ENCODE peak calls at places on chromosome 14, in seven cellular contexts. L, H, K, Z, M, R and A are unnamed samples. For H3K4me1, the result is how much of the 10 kb centered on the place peaks cover.

GRCh38 chr14:74684444-74684843 is 28.4 kb downstream of the AREL1 start:
- DNase-seq in M (no peak), Z (no peak), K (no peak), L (peak), H (no peak), R (no peak), A (peak)

GRCh38 chr14:33934043-33934750 is 16.7 kb downstream of the EGLN3 start:
- DNase-seq in H (no peak), Z (no peak), R (no peak), M (no peak), K (no peak), L (no peak), A (peak)

GRCh38 chr14:79861111-79861510 is 350.2 kb downstream of the DIO2 start:
- DNase-seq in M (no peak), R (no peak), Z (no peak), H (no peak), L (no peak), K (no peak), A (no peak)

GRCh38 chr14:59438148-59438766 is 26.9 kb downstream of the GPR135 start:
- DNase-seq in L (no peak), M (no peak), R (no peak), Z (no peak), K (no peak), H (no peak), A (no peak)

GRCh38 chr14:61438860-61439765 is 117.7 kb downstream of the PRKCH start:
- DNase-seq in R (peak), H (peak), L (peak), K (peak), Z (no peak), M (peak), A (no peak)

GRCh38 chr14:69592923-69593677 is 18.3 kb upstream of the SUSD6 start:
- DNase-seq in H (no peak), L (no peak), K (peak), Z (no peak), R (no peak), M (no peak), A (no peak)

GRCh38 chr14:104936361-104937155 is 11.9 kb downstream of the PLD4 start:
- DNase-seq in Z (peak), M (no peak), H (peak), R (no peak), L (no peak), K (no peak), A (no peak)

GRCh38 chr14:105152794-105153241 is 15.8 kb downstream of the JAG2 start:
- DNase-seq in R (no peak), H (no peak), L (no peak), Z (peak), M (no peak), K (no peak), A (peak)

GRCh38 chr14:102363182-102363952 is 626 bp downstream of the TECPR2 start:
- DNase-seq in L (peak), R (peak), K (no peak), H (no peak), Z (no peak), M (peak), A (no peak)
- H3K4me1 ChIP-seq in L (under half), R (under half), K (under half), H (under half), Z (under half), M (under half), A (under half)

DNA sequence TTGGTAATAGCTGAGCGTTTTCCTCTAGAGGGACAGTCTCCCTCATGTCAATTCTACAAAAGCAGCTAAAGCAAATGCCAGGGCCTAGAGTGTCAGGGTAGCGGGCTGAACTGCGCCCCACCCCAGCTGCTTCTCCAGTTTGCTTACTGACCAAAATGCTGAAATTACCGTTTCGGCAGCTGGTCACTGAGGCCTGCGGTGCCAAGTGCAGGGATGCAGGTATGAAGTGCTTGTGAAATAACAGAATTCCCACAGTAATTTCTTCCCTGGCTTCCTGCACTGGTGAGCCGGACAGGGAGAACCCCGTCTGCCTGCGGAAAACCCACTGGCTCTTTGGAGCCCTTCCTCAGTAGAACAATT is 19.1 kb downstream of the PSMC1 start:
- DNase-seq in H (no peak), L (no peak), R (no peak), M (no peak), Z (no peak), K (no peak), A (no peak)
- H3K4me3 ChIP-seq in H (no peak), L (no peak), R (no peak), M (no peak), Z (no peak), K (no peak), A (no peak)

DNA sequence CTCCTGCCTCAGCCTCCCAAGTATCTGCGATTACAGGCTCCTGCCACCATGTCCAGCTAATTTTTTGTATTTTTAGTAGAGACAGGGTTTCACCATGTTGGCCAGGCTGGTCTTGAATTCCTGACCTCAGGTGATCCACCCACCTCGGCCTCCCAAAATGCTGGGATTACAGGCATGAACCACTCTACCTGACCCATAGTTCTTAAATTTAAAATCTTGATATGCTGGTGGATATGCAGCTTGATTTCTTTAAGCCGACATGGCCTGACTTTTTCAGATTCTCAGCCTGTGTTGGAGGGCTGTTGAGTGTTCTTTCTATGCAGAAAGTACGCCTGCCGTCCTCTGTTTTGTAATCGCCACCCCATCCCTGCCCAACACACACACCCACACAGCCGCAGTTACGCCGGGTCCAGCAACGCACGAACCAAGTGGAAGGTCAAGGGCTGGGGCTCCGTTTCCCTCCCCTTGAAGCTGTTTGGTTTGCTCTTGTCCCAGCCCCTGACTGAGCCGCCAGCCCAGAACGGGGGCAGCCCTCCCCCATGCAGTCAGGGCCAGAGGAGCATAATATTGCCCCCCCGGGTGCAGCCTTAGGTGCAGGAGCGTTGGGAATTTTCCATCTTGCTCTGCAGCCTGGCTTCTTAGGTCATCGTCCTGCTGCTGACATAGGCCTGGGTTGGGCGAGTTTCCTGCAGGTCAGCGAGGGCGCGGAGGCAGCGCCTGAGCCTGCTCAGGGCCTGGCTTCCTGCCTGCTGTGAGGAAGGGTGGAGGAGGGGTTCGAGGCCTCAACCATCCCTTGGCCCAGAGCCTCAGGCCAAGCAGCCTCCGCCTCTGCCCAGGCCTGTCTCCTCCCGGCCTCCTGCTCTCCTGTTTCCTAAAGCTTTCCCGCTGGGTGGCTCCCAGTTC is 44.2 kb downstream of the PSMA6 start:
- DNase-seq in M (no peak), L (peak), R (peak), K (peak), H (peak), Z (peak), A (peak)
- H3K4me1 ChIP-seq in M (under half), L (half or more), R (half or more), K (half or more), H (half or more), Z (half or more), A (half or more)

GRCh38 chr14:23444314-23444713 is 8.9 kb upstream of the MYH7 start:
- DNase-seq in H (no peak), R (no peak), L (no peak), M (no peak), K (no peak), Z (no peak), A (no peak)
- H3K4me3 ChIP-seq in H (no peak), R (no peak), L (no peak), M (no peak), K (no peak), Z (no peak), A (no peak)

GRCh38 chr14:77579760-77580159 is 36.7 kb downstream of the SPTLC2 start:
- DNase-seq in H (no peak), K (no peak), M (no peak), Z (no peak), L (no peak), R (no peak), A (no peak)
- H3K4me1 ChIP-seq in H (under half), K (under half), M (under half), Z (under half), L (under half), R (under half), A (under half)

DNA sequence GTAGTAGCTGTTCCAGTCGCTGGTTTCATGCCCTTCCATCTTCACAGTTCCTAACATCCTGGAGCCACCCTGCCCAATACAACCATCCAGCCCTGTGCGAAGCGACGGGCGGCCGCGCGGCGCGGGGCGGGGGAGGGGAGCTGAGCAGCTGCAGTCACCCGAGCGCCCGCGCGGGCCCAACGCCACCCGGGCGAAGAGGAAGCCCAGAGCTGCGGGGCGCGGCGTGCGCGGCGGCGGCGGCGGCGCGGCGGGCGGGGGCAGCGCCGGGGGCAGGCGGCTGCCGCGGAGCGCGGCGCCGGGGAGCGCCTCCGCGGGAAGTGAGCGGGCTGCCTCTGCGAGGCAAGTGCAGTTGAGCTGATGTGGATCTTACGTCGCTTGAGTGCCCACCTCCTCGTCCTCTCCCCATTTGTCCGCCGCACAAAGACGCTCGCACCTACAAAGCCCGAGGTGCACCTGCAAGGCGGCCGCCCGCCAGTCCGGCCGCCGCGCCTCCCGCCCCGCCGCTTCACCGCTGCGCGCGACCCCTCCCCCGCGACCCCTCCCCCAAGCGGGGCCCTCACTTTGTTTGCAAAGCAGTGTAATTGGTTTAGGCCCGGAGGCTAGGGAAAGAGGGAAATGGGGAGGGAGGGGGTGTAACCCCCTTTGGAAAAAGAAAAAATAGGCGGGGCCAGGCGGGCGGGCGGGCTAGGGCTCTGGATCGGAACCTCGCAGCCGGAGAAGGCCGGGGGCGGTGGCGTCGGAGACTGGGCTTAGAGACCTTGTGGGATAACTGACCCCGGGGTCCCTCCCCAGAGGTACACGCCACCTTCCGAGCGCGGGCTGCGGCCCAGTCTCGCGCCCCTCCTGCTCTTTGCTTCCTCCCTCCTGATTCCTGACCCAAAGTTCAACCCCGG is at the start of the genes FOXA1 and TTC6:
- DNase-seq in Z (peak), R (peak), L (peak), M (no peak), K (peak), H (no peak), A (peak)
- H3K4me3 ChIP-seq in Z (peak), R (peak), L (peak), M (no peak), K (peak), H (peak), A (peak)

DNA sequence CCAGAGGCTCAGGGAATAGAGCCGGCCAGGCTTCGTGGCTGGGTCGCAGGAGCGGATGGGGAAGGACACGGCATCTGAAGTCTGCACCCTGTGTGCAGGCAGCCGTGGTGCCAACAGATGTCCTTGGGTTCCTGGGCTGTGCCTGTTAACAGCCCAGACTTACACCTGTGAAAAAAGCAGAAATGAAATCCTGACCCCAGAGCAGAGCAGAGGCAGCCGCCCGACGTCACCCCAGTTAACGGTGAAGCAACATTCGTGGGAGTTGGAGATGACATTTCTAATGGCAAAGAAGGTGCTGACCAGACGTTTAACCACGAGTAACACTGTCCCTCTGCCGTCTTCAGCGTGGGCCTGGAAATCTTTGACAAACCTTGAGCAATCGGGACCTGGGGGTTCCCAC is 200.3 kb upstream of the DIO3 start:
- DNase-seq in L (no peak), H (no peak), R (no peak), M (no peak), K (no peak), Z (no peak), A (no peak)
- H3K4me1 ChIP-seq in L (under half), H (under half), R (under half), M (under half), K (under half), Z (under half), A (under half)